ENCODE peak calls at places on chromosomes 12 and 14, in eight cellular contexts. Y is heart left ventricle; E is CD8-positive, alpha-beta T cell; O is EL; J is nephron progenitor cell; M is Right ventricle myocardium inferior; U is OCI-LY7; T is fibroblast of pulmonary artery. V is an unnamed sample.

GRCh38 chr12:958449-959123 is 9.1 kb upstream of the RAD52 start:
- DNase-seq in U (peak; percentile 49), M (no peak), E (no peak), Y (no peak), O (no peak), T (peak; percentile 58), J (no peak), V (no peak)

GRCh38 chr12:65004270-65004669 is 116.8 kb downstream of the WIF1 start:
- DNase-seq in T (no peak), J (no peak), O (peak; percentile 3), E (no peak), M (no peak), U (no peak), Y (no peak), V (no peak)

GRCh38 chr12:24795699-24796385 is 153.1 kb downstream of the BCAT1 start:
- DNase-seq in O (peak; percentile 23), M (no peak), T (no peak), J (no peak), Y (no peak), E (no peak), U (no peak), V (peak; percentile 11)

GRCh38 chr12:11607313-11608081 is 42.0 kb upstream of the ETV6 start:
- DNase-seq in M (no peak), Y (no peak), T (peak; percentile 44), U (no peak), E (no peak), J (no peak), O (peak; percentile 74), V (no peak)

GRCh38 chr14:54829486-54830224 is 73.0 kb downstream of the GCH1 start:
- DNase-seq in J (no peak), E (no peak), T (no peak), O (no peak), U (no peak), Y (no peak), M (no peak), V (no peak)

GRCh38 chr14:85934886-85935254 is 404.9 kb downstream of the FLRT2 start:
- DNase-seq in M (no peak), O (peak; percentile 2), Y (no peak), U (peak; percentile 0), E (no peak), J (no peak), T (no peak), V (peak; percentile 15)

GRCh38 chr12:124750149-124750656 is 113.5 kb downstream of the SCARB1 start:
- DNase-seq in Y (no peak), J (no peak), M (peak; percentile 49), U (no peak), T (no peak), O (no peak), E (no peak), V (no peak)

GRCh38 chr12:56954057-56954577 is 3.3 kb downstream of the RDH16 start:
- DNase-seq in U (no peak), J (no peak), E (no peak), M (no peak), O (no peak), T (no peak), Y (no peak), V (no peak)

GRCh38 chr12:11879306-11879705 is 191.4 kb upstream of the BCL2L14 start:
- DNase-seq in E (no peak), Y (no peak), U (no peak), T (peak; percentile 72), M (no peak), O (peak; percentile 63), J (no peak), V (no peak)

GRCh38 chr14:104388011-104388521 is 191.5 kb upstream of the C14orf180 start:
- DNase-seq in T (no peak), Y (no peak), E (peak; percentile 43), M (peak; percentile 55), O (no peak), U (no peak), J (no peak), V (no peak)

GRCh38 chr12:71315328-71315960 is 124.2 kb upstream of the LGR5 start:
- DNase-seq in Y (no peak), E (no peak), O (no peak), U (no peak), T (no peak), M (no peak), J (no peak), V (no peak)

GRCh38 chr14:68447581-68448281 is 345.1 kb downstream of the ZFP36L1 start:
- DNase-seq in O (no peak), Y (no peak), U (no peak), E (no peak), T (no peak), J (no peak), M (no peak), V (no peak)

GRCh38 chr12:123714302-123714627 is 2.1 kb downstream of the ATP6V0A2 start:
- DNase-seq in E (no peak), M (no peak), T (no peak), Y (no peak), O (no peak), U (no peak), J (no peak), V (no peak)

GRCh38 chr12:70581199-70581598 is 56.0 kb downstream of the PTPRB start:
- DNase-seq in T (no peak), O (no peak), E (no peak), U (no peak), M (no peak), Y (no peak), J (no peak), V (no peak)

GRCh38 chr12:4107436-4107878 is 166.1 kb upstream of the CCND2 start:
- DNase-seq in O (peak; percentile 54), U (peak; percentile 67), E (peak; percentile 70), Y (no peak), T (peak; percentile 64), J (no peak), M (no peak), V (peak; percentile 80)

GRCh38 chr12:29116414-29116813 is 32.7 kb upstream of the FAR2 start:
- DNase-seq in O (no peak), U (no peak), Y (no peak), E (no peak), J (no peak), T (no peak), M (no peak), V (no peak)

GRCh38 chr14:99475179-99475578 is 5.5 kb downstream of the SETD3 start:
- DNase-seq in E (no peak), Y (no peak), U (no peak), J (no peak), T (peak; percentile 58), M (no peak), O (no peak), V (no peak)

GRCh38 chr12:24066865-24067264 is 117.4 kb upstream of the SOX5 start:
- DNase-seq in J (no peak), M (no peak), T (peak; percentile 61), O (no peak), U (no peak), E (no peak), Y (no peak), V (no peak)

GRCh38 chr14:99213603-99214002 is 58.4 kb downstream of the BCL11B start:
- DNase-seq in J (no peak), M (peak; percentile 63), Y (no peak), O (no peak), U (no peak), E (no peak), T (no peak), V (no peak)

GRCh38 chr12:89999699-90000505 is 291.3 kb upstream of the ATP2B1 start:
- DNase-seq in T (peak; percentile 22), U (no peak), M (no peak), Y (no peak), O (peak; percentile 91), E (no peak), J (no peak), V (no peak)

GRCh38 chr12:62284749-62285148 is 24.5 kb downstream of the USP15 start:
- DNase-seq in Y (no peak), M (no peak), J (no peak), O (no peak), U (no peak), T (no peak), E (no peak), V (no peak)

GRCh38 chr12:14961466-14962155 is at the start of gene ARHGDIB:
- DNase-seq in U (peak; percentile 94), T (peak; percentile 87), Y (peak; percentile 56), O (peak; percentile 47), J (no peak), M (peak; percentile 73), E (peak; percentile 84), V (peak; percentile 98)

GRCh38 chr14:54814076-54814475 is 88.5 kb downstream of the GCH1 start:
- DNase-seq in Y (no peak), U (peak; percentile 35), T (no peak), J (no peak), O (no peak), E (no peak), M (no peak), V (no peak)

GRCh38 chr12:67716817-67717216 is 68.3 kb downstream of the DYRK2 start:
- DNase-seq in O (peak; percentile 45), Y (no peak), T (peak; percentile 56), M (no peak), U (no peak), J (no peak), E (no peak), V (no peak)

GRCh38 chr12:56358836-56359532 is 923 bp downstream of the STAT2 start:
- DNase-seq in E (no peak), T (peak; percentile 83), U (peak; percentile 40), J (no peak), Y (no peak), O (peak; percentile 84), M (no peak), V (peak; percentile 51)

GRCh38 chr14:70585221-70585620 is 15.2 kb downstream of the MED6 start:
- DNase-seq in M (no peak), U (no peak), O (no peak), J (no peak), Y (no peak), T (no peak), E (no peak), V (no peak)

GRCh38 chr12:121712462-121713256 is at the start of gene TMEM120B:
- DNase-seq in T (peak; percentile 72), Y (peak; percentile 90), U (peak; percentile 84), E (peak; percentile 92), J (peak; percentile 86), O (peak; percentile 75), M (peak; percentile 93), V (peak; percentile 54)

GRCh38 chr12:128798543-128799341 is 25.0 kb downstream of the SLC15A4 start:
- DNase-seq in Y (no peak), U (no peak), T (peak; percentile 29), O (no peak), E (no peak), M (no peak), J (peak; percentile 34), V (no peak)

GRCh38 chr14:50569714-50570274 is 9.8 kb downstream of the ATL1 start:
- DNase-seq in T (no peak), E (no peak), U (no peak), J (no peak), M (no peak), O (no peak), Y (no peak), V (no peak)

GRCh38 chr14:101927859-101928258 is 36.5 kb upstream of the DYNC1H1 start:
- DNase-seq in M (peak; percentile 94), T (peak; percentile 97), E (no peak), U (no peak), J (peak; percentile 29), Y (peak; percentile 95), O (peak; percentile 92), V (no peak)

GRCh38 chr12:131754184-131754583 is 43.3 kb downstream of the SFSWAP start:
- DNase-seq in T (no peak), J (no peak), U (no peak), Y (no peak), O (no peak), E (no peak), M (no peak), V (no peak)

GRCh38 chr12:106147956-106148355 is 9.2 kb upstream of the NUAK1 start:
- DNase-seq in Y (peak; percentile 93), U (no peak), J (no peak), T (no peak), M (peak; percentile 80), O (no peak), E (no peak), V (no peak)

GRCh38 chr14:35383569-35384385 is 20.8 kb downstream of the NFKBIA start:
- DNase-seq in T (no peak), J (no peak), E (no peak), Y (no peak), U (no peak), O (no peak), M (no peak), V (no peak)

GRCh38 chr12:26281320-26281719 is 85.9 kb downstream of the SSPN start:
- DNase-seq in T (peak; percentile 64), O (no peak), J (no peak), M (no peak), U (no peak), E (no peak), Y (no peak), V (no peak)

V was measured in AML-193.